ENCODE peak calls at places on chromosomes 2 and 18, in eight cellular contexts. K is CD8-positive, alpha-beta T cell; C is colonic mucosa; F is HCT116; R is IMR-90; A is AG04450; T is H1; L is heart left ventricle. B is an unnamed sample.

GRCh38 chr2:197097578-197098366 is 171.3 kb upstream of the PGAP1 start:
- DNase-seq in T (no peak), L (peak; percentile 73), F (no peak), C (no peak), R (peak; percentile 95), K (no peak), A (peak; percentile 77), B (no peak)

GRCh38 chr2:219722276-219722883 is 95.0 kb downstream of the SLC4A3 start:
- DNase-seq in C (no peak), K (no peak), R (no peak), A (no peak), F (peak; percentile 54), L (no peak), T (no peak), B (no peak)

GRCh38 chr2:219514196-219514761 is at the start of gene ASIC4:
- DNase-seq in K (peak; percentile 21), A (no peak), T (no peak), C (no peak), L (no peak), F (no peak), R (peak; percentile 12), B (no peak)

GRCh38 chr2:61469424-61470121 is 1.3 kb downstream of the USP34 start:
- DNase-seq in L (no peak), F (no peak), K (no peak), T (no peak), C (no peak), R (peak; percentile 21), A (no peak), B (no peak)

GRCh38 chr2:122543815-122544214 is 788.4 kb downstream of the TSN start:
- DNase-seq in F (no peak), T (no peak), L (no peak), C (no peak), A (no peak), K (no peak), R (peak; percentile 52), B (no peak)

GRCh38 chr2:223933098-223933800 is 11.9 kb downstream of the WDFY1 start:
- DNase-seq in F (no peak), K (no peak), A (no peak), T (no peak), R (no peak), L (no peak), C (peak; percentile 5), B (no peak)

GRCh38 chr2:70340921-70341765 is 39.3 kb upstream of the FAM136A start:
- DNase-seq in A (no peak), R (peak; percentile 26), F (peak; percentile 59), T (peak; percentile 68), L (no peak), C (peak; percentile 46), K (no peak), B (peak; percentile 43)

GRCh38 chr2:159454185-159454584 is 162.2 kb downstream of the BAZ2B start:
- DNase-seq in A (no peak), R (peak; percentile 37), C (no peak), L (no peak), K (no peak), F (no peak), T (no peak), B (no peak)

GRCh38 chr2:52334185-52334584 is 1302.3 kb upstream of the NRXN1 start:
- DNase-seq in K (no peak), A (no peak), L (no peak), F (no peak), R (no peak), C (no peak), T (no peak), B (no peak)

GRCh38 chr2:236120006-236120740 is 48.0 kb downstream of the GBX2 start:
- DNase-seq in F (no peak), L (no peak), R (no peak), K (no peak), T (no peak), C (no peak), A (no peak), B (no peak)

GRCh38 chr18:13269599-13270011 is 51.0 kb downstream of the LDLRAD4 start:
- DNase-seq in C (no peak), R (no peak), K (no peak), L (peak; percentile 53), A (no peak), F (no peak), T (no peak), B (no peak)

GRCh38 chr18:63346471-63347183 is 20.4 kb downstream of the KDSR start:
- DNase-seq in F (no peak), C (no peak), T (no peak), L (no peak), R (no peak), K (no peak), A (no peak), B (no peak)

GRCh38 chr2:70627499-70627898 is 73.9 kb upstream of the TGFA start:
- DNase-seq in F (no peak), C (no peak), T (no peak), R (no peak), A (no peak), L (no peak), K (no peak), B (no peak)

GRCh38 chr2:86675104-86675503 is 45.0 kb upstream of the RMND5A start:
- DNase-seq in A (no peak), T (no peak), R (no peak), C (no peak), F (no peak), K (no peak), L (no peak), B (no peak)

GRCh38 chr2:191412353-191412752 is 167.1 kb downstream of the MYO1B start:
- DNase-seq in T (no peak), A (no peak), C (no peak), R (no peak), F (no peak), L (no peak), K (no peak), B (no peak)

GRCh38 chr2:191415858-191416257 is 170.7 kb downstream of the MYO1B start:
- DNase-seq in R (no peak), T (no peak), L (no peak), A (no peak), C (no peak), K (no peak), F (no peak), B (no peak)

GRCh38 chr2:191417746-191418145 is 172.5 kb downstream of the MYO1B start:
- DNase-seq in A (no peak), R (no peak), F (no peak), K (no peak), L (no peak), T (no peak), C (peak; percentile 44), B (no peak)

GRCh38 chr2:191411472-191411871 is 166.3 kb downstream of the MYO1B start:
- DNase-seq in A (no peak), R (peak; percentile 23), F (no peak), K (no peak), C (no peak), T (no peak), L (no peak), B (no peak)

GRCh38 chr2:191415101-191415500 is 169.9 kb downstream of the MYO1B start:
- DNase-seq in R (no peak), C (no peak), K (no peak), L (no peak), T (no peak), F (no peak), A (no peak), B (no peak)
- H3K9me3 ChIP-seq in R (no peaks in the 10 kb centered on the region), C (no peaks in the 10 kb centered on the region), K (no peaks in the 10 kb centered on the region), L (no peaks in the 10 kb centered on the region), T (no peaks in the 10 kb centered on the region), F (no peaks in the 10 kb centered on the region), A (no peaks in the 10 kb centered on the region), B (no peaks in the 10 kb centered on the region)

DNA sequence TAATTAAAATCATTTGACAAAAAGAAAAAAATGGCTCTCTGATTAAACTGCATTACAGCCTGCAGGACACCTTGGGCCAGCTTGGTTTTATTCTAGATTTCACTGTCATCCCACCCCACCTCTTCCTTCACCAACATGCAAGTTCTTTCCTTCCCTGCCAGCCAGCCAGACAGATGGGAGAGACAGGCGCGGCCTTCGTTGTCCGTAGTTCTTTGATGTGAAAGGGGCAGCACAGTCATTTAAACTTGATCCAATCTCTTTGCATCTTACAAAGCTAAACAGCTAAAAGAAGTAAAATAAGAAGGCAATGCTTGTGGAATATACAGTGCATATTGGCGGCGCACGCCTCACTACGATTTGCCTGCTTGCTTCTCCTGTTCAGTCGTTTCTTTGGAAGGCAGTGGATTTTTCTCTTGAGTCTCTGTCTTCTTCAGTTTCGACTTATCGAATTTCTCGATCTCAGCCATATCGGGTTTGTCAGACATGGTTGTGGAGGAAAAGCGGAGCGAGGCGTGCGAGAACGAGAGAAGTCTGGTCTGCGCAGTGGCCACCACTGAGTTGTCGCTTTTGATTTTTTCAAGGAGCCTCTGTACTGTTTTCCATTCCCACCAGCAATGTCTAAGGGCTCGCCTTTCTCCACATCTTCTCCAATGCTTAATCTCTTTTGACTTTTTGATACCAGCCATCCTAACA is 22.4 kb downstream of the COLEC11 start:
- DNase-seq in T (no peak), L (no peak), K (no peak), R (no peak), A (no peak), C (no peak), F (no peak), B (no peak)
- H3K9me3 ChIP-seq in T (peaks cover 5% of the 10 kb centered on the region), L (peaks cover 14% of the 10 kb centered on the region), K (no peaks in the 10 kb centered on the region), R (peaks cover 3% of the 10 kb centered on the region), A (peaks cover 22% of the 10 kb centered on the region), C (no peaks in the 10 kb centered on the region), F (no peaks in the 10 kb centered on the region), B (no peaks in the 10 kb centered on the region)

GRCh38 chr2:47456851-47457250 is 53.9 kb downstream of the MSH2 start:
- DNase-seq in K (no peak), T (no peak), L (no peak), R (no peak), F (no peak), A (no peak), C (no peak), B (no peak)

GRCh38 chr2:47455411-47455810 is 52.5 kb downstream of the MSH2 start:
- DNase-seq in C (no peak), K (no peak), A (no peak), F (no peak), R (no peak), T (no peak), L (no peak), B (no peak)

GRCh38 chr2:47460766-47461165 is 57.8 kb downstream of the MSH2 start:
- DNase-seq in A (no peak), K (no peak), R (peak; percentile 2), T (no peak), F (no peak), L (no peak), C (no peak), B (no peak)

GRCh38 chr2:47457268-47457667 is 54.3 kb downstream of the MSH2 start:
- DNase-seq in T (no peak), L (no peak), A (no peak), C (no peak), R (no peak), F (no peak), K (no peak), B (no peak)

DNA sequence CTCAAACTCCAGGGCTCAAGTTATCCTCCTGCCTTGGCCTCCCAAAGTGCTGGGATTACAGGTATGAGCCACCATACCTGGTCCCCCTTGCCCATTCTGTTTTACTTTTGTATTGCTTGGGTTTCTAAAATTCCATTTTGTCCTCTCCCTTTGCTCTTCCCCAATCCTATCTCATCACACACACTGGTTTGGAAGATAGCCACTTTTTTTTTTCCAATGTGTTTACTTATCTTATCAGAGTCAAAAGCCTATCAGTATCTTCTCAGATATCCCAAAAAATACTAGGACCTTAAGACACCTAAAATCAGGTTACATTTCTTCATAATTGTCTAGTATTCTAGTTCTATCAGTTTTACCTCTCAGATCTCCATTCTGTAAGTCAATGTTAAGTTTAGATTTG is 56.1 kb downstream of the MSH2 start:
- DNase-seq in C (no peak), T (no peak), F (no peak), L (no peak), K (no peak), R (no peak), A (no peak), B (no peak)
- H3K9me3 ChIP-seq in C (no peaks in the 10 kb centered on the region), T (no peaks in the 10 kb centered on the region), F (no peaks in the 10 kb centered on the region), L (no peaks in the 10 kb centered on the region), K (no peaks in the 10 kb centered on the region), R (no peaks in the 10 kb centered on the region), A (no peaks in the 10 kb centered on the region), B (no peaks in the 10 kb centered on the region)

GRCh38 chr18:14943967-14944636 is 196.1 kb downstream of the ANKRD30B start:
- DNase-seq in T (no peak), F (no peak), K (no peak), C (no peak), R (no peak), L (no peak), A (no peak), B (no peak)
- H3K9me3 ChIP-seq in T (peaks cover 47% of the 10 kb centered on the region), F (peaks cover 2% of the 10 kb centered on the region), K (no peaks in the 10 kb centered on the region), C (no peaks in the 10 kb centered on the region), R (peaks cover 32% of the 10 kb centered on the region), L (no peaks in the 10 kb centered on the region), A (peaks cover 62% of the 10 kb centered on the region), B (no peaks in the 10 kb centered on the region)

B was measured in SJSA1.